ENCODE peak calls at places on chromosomes 4 and X, in nine cellular contexts. R, P, E, O, W, M, I, K and U are unnamed samples.

GRCh38 chr4:141610365-141610764 is 26.0 kb upstream of the IL15 start:
- DNase-seq in W (no peak), K (no peak), M (no peak), I (no peak), P (no peak), R (no peak), O (no peak), E (no peak), U (no peak)

GRCh38 chr4:120043828-120044227 is 22.8 kb downstream of the MAD2L1 start:
- DNase-seq in W (no peak), E (no peak), I (no peak), P (no peak), O (no peak), K (no peak), M (no peak), R (peak), U (no peak)

GRCh38 chr4:84751707-84752106 is 168.8 kb downstream of the CDS1 start:
- DNase-seq in M (no peak), K (peak), E (no peak), R (peak), W (no peak), O (no peak), I (no peak), P (no peak), U (no peak)

GRCh38 chrX:153592966-153593688 is 5.8 kb downstream of the CCNQ start:
- DNase-seq in K (no peak), P (no peak), E (no peak), I (no peak), M (no peak), W (no peak), O (peak), R (no peak), U (no peak)

GRCh38 chrX:43581167-43581566 is 74.9 kb upstream of the MAOA start:
- DNase-seq in E (no peak), K (no peak), P (no peak), O (no peak), M (no peak), I (no peak), R (no peak), W (no peak), U (no peak)

GRCh38 chrX:16826207-16826606 is 39.9 kb downstream of the TXLNG start:
- DNase-seq in K (peak), I (no peak), W (peak), M (no peak), P (peak), E (peak), O (no peak), R (peak), U (no peak)

GRCh38 chr4:2255501-2256155 is 6.3 kb downstream of the MXD4 start:
- DNase-seq in K (peak), M (peak), P (no peak), R (peak), O (peak), W (no peak), I (no peak), E (no peak), U (no peak)

GRCh38 chr4:53508446-53508845 is 82.8 kb downstream of the LNX1 start:
- DNase-seq in P (no peak), K (no peak), W (peak), R (peak), O (no peak), I (no peak), E (no peak), M (no peak), U (no peak)

GRCh38 chrX:50470103-50471031 is at the start of gene DGKK:
- DNase-seq in O (peak), K (no peak), M (no peak), R (no peak), W (peak), P (no peak), I (peak), E (no peak), U (peak)

GRCh38 chrX:19758536-19758935 is 128.9 kb downstream of the SH3KBP1 start:
- DNase-seq in W (peak), K (no peak), I (no peak), R (no peak), P (no peak), O (no peak), M (no peak), E (no peak), U (no peak)

GRCh38 chr4:189261475-189261874 is 679.2 kb upstream of the FRG1 start:
- DNase-seq in I (no peak), M (no peak), K (no peak), W (no peak), E (no peak), R (no peak), O (no peak), P (no peak), U (no peak)

GRCh38 chr4:163603246-163603645 is 108.8 kb downstream of the TMA16 start:
- DNase-seq in K (no peak), M (no peak), I (no peak), P (no peak), R (peak), E (no peak), W (no peak), O (no peak), U (no peak)

GRCh38 chr4:103026868-103027267 is 7.4 kb upstream of the SLC9B1 start:
- DNase-seq in O (no peak), W (no peak), P (no peak), E (no peak), R (peak), M (no peak), K (no peak), I (no peak), U (no peak)